ENCODE peak calls at places on chromosomes 5 and 9, in six cellular contexts. Q is tibial artery, S is WERI-Rb-1, F is choroid plexus epithelial cell, C is cardiac muscle cell, J is fibroblast of lung. M is an unnamed sample.

GRCh38 chr9:727767-728166 is 113.7 kb upstream of the DMRT1 start:
- DNase-seq in Q (no peak), S (no peak), F (no peak), C (no peak), J (no peak), M (no peak)

GRCh38 chr9:93576296-93577044 is at the start of gene PHF2:
- DNase-seq in Q (no peak), S (no peak), F (no peak), C (peak), J (no peak), M (peak)

GRCh38 chr9:81264516-81264915 is 424.8 kb downstream of the TLE1 start:
- DNase-seq in Q (no peak), S (peak), F (peak), C (no peak), J (peak), M (no peak)

GRCh38 chr9:112753725-112754124 is 3.2 kb downstream of the SNX30 start:
- DNase-seq in Q (no peak), S (no peak), F (peak), C (no peak), J (peak), M (no peak)

GRCh38 chr5:159854916-159855315 is 61.4 kb upstream of the ADRA1B start:
- DNase-seq in Q (no peak), S (no peak), F (peak), C (no peak), J (peak), M (no peak)

GRCh38 chr9:127918201-127919107 is 1.6 kb upstream of the ST6GALNAC4 start:
- DNase-seq in Q (no peak), S (peak), F (peak), C (peak), J (peak), M (no peak)

GRCh38 chr5:177446184-177447065 is at the start of gene PRR7:
- DNase-seq in Q (no peak), S (peak), F (peak), C (peak), J (peak), M (peak)

GRCh38 chr5:14156611-14157493 is 13.7 kb downstream of the TRIO start:
- DNase-seq in Q (no peak), S (no peak), F (peak), C (no peak), J (peak), M (no peak)

GRCh38 chr9:91491624-91492023 is 68.0 kb upstream of the NFIL3 start:
- DNase-seq in Q (no peak), S (no peak), F (no peak), C (no peak), J (no peak), M (no peak)

GRCh38 chr5:172616730-172617129 is 24.3 kb upstream of the NEURL1B start:
- DNase-seq in Q (no peak), S (no peak), F (peak), C (no peak), J (peak), M (no peak)

GRCh38 chr9:20788526-20789421 is 104.7 kb downstream of the FOCAD start:
- DNase-seq in Q (no peak), S (peak), F (peak), C (no peak), J (no peak), M (no peak)

GRCh38 chr9:95268681-95269080 is 48.8 kb downstream of the FANCC start:
- DNase-seq in Q (no peak), S (peak), F (peak), C (peak), J (peak), M (no peak)

GRCh38 chr9:4987996-4988421 is 2.9 kb downstream of the JAK2 start:
- DNase-seq in Q (peak), S (peak), F (peak), C (peak), J (peak), M (no peak)

GRCh38 chr5:138665261-138665660 is 88.0 kb upstream of the CTNNA1 start:
- DNase-seq in Q (no peak), S (no peak), F (no peak), C (no peak), J (no peak), M (no peak)

GRCh38 chr9:31323726-31324444 is 1060.6 kb upstream of the ACO1 start:
- DNase-seq in Q (no peak), S (no peak), F (peak), C (no peak), J (no peak), M (no peak)

GRCh38 chr9:79652598-79652997 is 80.8 kb downstream of the TLE4 start:
- DNase-seq in Q (no peak), S (no peak), F (no peak), C (no peak), J (no peak), M (no peak)

GRCh38 chr5:88503065-88503394 is 234.4 kb upstream of the TMEM161B start:
- DNase-seq in Q (no peak), S (no peak), F (peak), C (no peak), J (peak), M (no peak)

GRCh38 chr5:171166766-171167165 is 142.3 kb upstream of the TLX3 start:
- DNase-seq in Q (no peak), S (peak), F (no peak), C (no peak), J (no peak), M (no peak)

GRCh38 chr5:10457682-10458574 is 16.2 kb downstream of the ROPN1L start:
- DNase-seq in Q (no peak), S (peak), F (no peak), C (peak), J (no peak), M (no peak)

GRCh38 chr5:10635861-10636350 is 72.0 kb downstream of the ANKRD33B start:
- DNase-seq in Q (no peak), S (no peak), F (no peak), C (no peak), J (no peak), M (peak)

GRCh38 chr5:134438268-134438622 is 26.6 kb upstream of the CDKN2AIPNL start:
- DNase-seq in Q (no peak), S (no peak), F (peak), C (no peak), J (peak), M (no peak)

GRCh38 chr9:91900057-91900816 is 49.8 kb downstream of the ROR2 start:
- DNase-seq in Q (no peak), S (peak), F (peak), C (peak), J (no peak), M (no peak)

GRCh38 chr5:31434898-31435297 is 97.0 kb downstream of the DROSHA start:
- DNase-seq in Q (no peak), S (no peak), F (no peak), C (no peak), J (no peak), M (no peak)

GRCh38 chr5:177519463-177520235 is 2.9 kb upstream of the DDX41 start:
- DNase-seq in Q (no peak), S (no peak), F (no peak), C (no peak), J (no peak), M (no peak)

DNA sequence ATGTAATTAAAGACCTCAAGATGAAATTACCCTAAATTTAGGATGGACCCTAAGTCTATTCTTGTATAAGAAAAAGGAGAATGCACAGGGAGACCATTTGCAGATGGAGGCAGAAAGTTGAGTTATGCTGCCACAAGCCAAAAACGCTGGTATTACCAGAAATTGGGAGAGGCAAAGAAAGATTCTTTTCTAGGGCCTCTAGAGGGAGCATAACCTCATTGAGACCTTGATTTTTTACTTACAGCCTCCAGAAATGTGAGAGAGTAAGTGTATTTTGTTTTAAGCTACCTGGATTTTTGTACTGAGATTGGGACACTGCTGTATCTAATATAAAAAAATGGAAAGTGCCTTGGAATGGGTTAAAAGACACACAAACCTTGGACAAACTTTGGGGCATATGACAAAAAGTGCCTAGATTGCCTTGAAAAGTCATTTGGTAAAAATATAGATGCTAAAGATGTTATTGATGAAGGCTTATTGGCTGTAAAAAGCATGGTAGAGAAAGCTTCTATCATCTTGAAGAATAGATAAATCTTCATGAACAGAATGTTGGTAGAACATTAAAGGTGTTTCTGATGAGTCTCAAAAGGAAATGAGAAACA is 174.7 kb upstream of the PRDM9 start:
- DNase-seq in Q (no peak), S (no peak), F (peak), C (peak), J (peak), M (no peak)
- TF ChIP-seq CTCF in Q (no peak), S (peak), F (peak), C (peak), J (no peak), M (no peak)

DNA sequence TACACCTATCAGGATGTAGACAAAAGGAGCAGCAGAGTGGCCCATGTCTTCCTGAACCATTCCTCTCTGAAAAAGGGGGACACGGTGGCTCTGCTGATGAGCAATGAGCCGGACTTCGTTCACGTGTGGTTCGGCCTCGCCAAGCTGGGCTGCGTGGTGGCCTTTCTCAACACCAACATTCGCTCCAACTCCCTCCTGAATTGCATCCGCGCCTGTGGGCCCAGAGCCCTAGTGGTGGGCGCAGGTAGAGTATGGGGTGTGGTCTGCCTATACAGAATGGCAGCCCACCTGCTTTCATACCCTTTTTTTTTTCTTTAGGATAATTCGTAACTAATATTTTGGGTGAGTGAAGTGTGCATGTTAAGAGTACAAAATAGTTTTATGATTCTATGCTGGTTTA is 1.1 kb downstream of the SLC27A6 start:
- DNase-seq in Q (no peak), S (peak), F (no peak), C (no peak), J (no peak), M (no peak)
- TF ChIP-seq CTCF in Q (no peak), S (peak), F (no peak), C (no peak), J (no peak), M (no peak)

GRCh38 chr9:133506653-133507038 is 18.1 kb downstream of the MYMK start:
- DNase-seq in Q (peak), S (no peak), F (peak), C (no peak), J (peak), M (no peak)
- TF ChIP-seq CTCF in Q (no peak), S (no peak), F (peak), C (peak), J (no peak), M (no peak)

GRCh38 chr9:130463763-130464745 is 19.3 kb downstream of the ASS1 start:
- DNase-seq in Q (no peak), S (no peak), F (no peak), C (no peak), J (no peak), M (no peak)

GRCh38 chr9:130462685-130463084 is 17.9 kb downstream of the ASS1 start:
- DNase-seq in Q (no peak), S (no peak), F (no peak), C (no peak), J (no peak), M (no peak)

GRCh38 chr9:130461218-130461630 is 16.5 kb downstream of the ASS1 start:
- DNase-seq in Q (no peak), S (peak), F (peak), C (peak), J (peak), M (peak)

GRCh38 chr9:130461731-130462130 is 17.0 kb downstream of the ASS1 start:
- DNase-seq in Q (no peak), S (no peak), F (no peak), C (no peak), J (no peak), M (no peak)

GRCh38 chr9:130463141-130463540 is 18.4 kb downstream of the ASS1 start:
- DNase-seq in Q (no peak), S (no peak), F (no peak), C (no peak), J (no peak), M (no peak)
- TF ChIP-seq CTCF in Q (no peak), S (no peak), F (no peak), C (no peak), J (no peak), M (no peak)